ENCODE peak calls at places on chromosome 17, in eight cellular contexts. One of them, this sample, is unnamed.

GRCh38 chr17:75614006-75614405 is 19.2 kb upstream of the SMIM5 start:
- DNase-seq in MV-4-11: no peak
- DNase-seq in occipital lobe: no peak
- DNase-seq in AG09319: no peak
- DNase-seq in ascending aorta: no peak
- DNase-seq in activated CD4-positive, alpha-beta T cell treated with anti-CD3 and anti-CD28 coated beads, Interleukin-2, amount 10 ng/mL, durations not matched to agents 7 days and 5 days: no peak
- DNase-seq in stimulated activated CD4-positive, alpha-beta T cell treated with anti-CD3 and anti-CD28 coated beads, Interleukin-1b, Interleukin-23, amount 100 ng/mL, for 48 hours: no peak
- DNase-seq in T-cell: no peak
- DNase-seq in this sample: no peak

GRCh38 chr17:42475121-42475520 is 16.4 kb downstream of the ATP6V0A1 start:
- DNase-seq in T-cell: no peak
- DNase-seq in stimulated activated CD4-positive, alpha-beta T cell treated with anti-CD3 and anti-CD28 coated beads, Interleukin-1b, Interleukin-23, amount 100 ng/mL, for 48 hours: no peak
- DNase-seq in MV-4-11: peak; percentile 65
- DNase-seq in ascending aorta: no peak
- DNase-seq in occipital lobe: no peak
- DNase-seq in AG09319: no peak
- DNase-seq in activated CD4-positive, alpha-beta T cell treated with anti-CD3 and anti-CD28 coated beads, Interleukin-2, amount 10 ng/mL, durations not matched to agents 7 days and 5 days: no peak
- DNase-seq in this sample: no peak

GRCh38 chr17:47980516-47980915 is 9.6 kb downstream of the CDK5RAP3 start:
- DNase-seq in occipital lobe: no peak
- DNase-seq in MV-4-11: no peak
- DNase-seq in activated CD4-positive, alpha-beta T cell treated with anti-CD3 and anti-CD28 coated beads, Interleukin-2, amount 10 ng/mL, durations not matched to agents 7 days and 5 days: no peak
- DNase-seq in stimulated activated CD4-positive, alpha-beta T cell treated with anti-CD3 and anti-CD28 coated beads, Interleukin-1b, Interleukin-23, amount 100 ng/mL, for 48 hours: no peak
- DNase-seq in T-cell: no peak
- DNase-seq in ascending aorta: no peak
- DNase-seq in AG09319: no peak
- DNase-seq in this sample: no peak

GRCh38 chr17:44677136-44677535 is 12.4 kb downstream of the CCDC43 start:
- DNase-seq in stimulated activated CD4-positive, alpha-beta T cell treated with anti-CD3 and anti-CD28 coated beads, Interleukin-1b, Interleukin-23, amount 100 ng/mL, for 48 hours: no peak
- DNase-seq in MV-4-11: no peak
- DNase-seq in ascending aorta: no peak
- DNase-seq in T-cell: no peak
- DNase-seq in AG09319: no peak
- DNase-seq in activated CD4-positive, alpha-beta T cell treated with anti-CD3 and anti-CD28 coated beads, Interleukin-2, amount 10 ng/mL, durations not matched to agents 7 days and 5 days: no peak
- DNase-seq in occipital lobe: no peak
- DNase-seq in this sample: no peak

GRCh38 chr17:45370949-45371413 is 54.2 kb upstream of the MAP3K14 start:
- DNase-seq in activated CD4-positive, alpha-beta T cell treated with anti-CD3 and anti-CD28 coated beads, Interleukin-2, amount 10 ng/mL, durations not matched to agents 7 days and 5 days: no peak
- DNase-seq in occipital lobe: no peak
- DNase-seq in AG09319: no peak
- DNase-seq in T-cell: no peak
- DNase-seq in stimulated activated CD4-positive, alpha-beta T cell treated with anti-CD3 and anti-CD28 coated beads, Interleukin-1b, Interleukin-23, amount 100 ng/mL, for 48 hours: no peak
- DNase-seq in MV-4-11: peak; percentile 39
- DNase-seq in ascending aorta: peak; percentile 40
- DNase-seq in this sample: peak; percentile 35

GRCh38 chr17:80264048-80264792 is 3.6 kb downstream of the RNF213 start:
- DNase-seq in activated CD4-positive, alpha-beta T cell treated with anti-CD3 and anti-CD28 coated beads, Interleukin-2, amount 10 ng/mL, durations not matched to agents 7 days and 5 days: peak; percentile 69
- DNase-seq in AG09319: no peak
- DNase-seq in MV-4-11: peak; percentile 68
- DNase-seq in T-cell: peak; percentile 46
- DNase-seq in stimulated activated CD4-positive, alpha-beta T cell treated with anti-CD3 and anti-CD28 coated beads, Interleukin-1b, Interleukin-23, amount 100 ng/mL, for 48 hours: peak; percentile 60
- DNase-seq in ascending aorta: no peak
- DNase-seq in occipital lobe: no peak
- DNase-seq in this sample: no peak

GRCh38 chr17:5678171-5678570 is 93.9 kb upstream of the NLRP1 start:
- DNase-seq in occipital lobe: no peak
- DNase-seq in stimulated activated CD4-positive, alpha-beta T cell treated with anti-CD3 and anti-CD28 coated beads, Interleukin-1b, Interleukin-23, amount 100 ng/mL, for 48 hours: no peak
- DNase-seq in activated CD4-positive, alpha-beta T cell treated with anti-CD3 and anti-CD28 coated beads, Interleukin-2, amount 10 ng/mL, durations not matched to agents 7 days and 5 days: no peak
- DNase-seq in AG09319: no peak
- DNase-seq in T-cell: no peak
- DNase-seq in ascending aorta: no peak
- DNase-seq in MV-4-11: no peak
- DNase-seq in this sample: no peak

GRCh38 chr17:80575057-80575875 is 30.6 kb downstream of the RPTOR start:
- DNase-seq in stimulated activated CD4-positive, alpha-beta T cell treated with anti-CD3 and anti-CD28 coated beads, Interleukin-1b, Interleukin-23, amount 100 ng/mL, for 48 hours: peak; percentile 90
- DNase-seq in MV-4-11: peak; percentile 83
- DNase-seq in AG09319: peak; percentile 22
- DNase-seq in ascending aorta: peak; percentile 81
- DNase-seq in activated CD4-positive, alpha-beta T cell treated with anti-CD3 and anti-CD28 coated beads, Interleukin-2, amount 10 ng/mL, durations not matched to agents 7 days and 5 days: peak; percentile 95
- DNase-seq in occipital lobe: no peak
- DNase-seq in T-cell: peak; percentile 91
- DNase-seq in this sample: peak; percentile 90

GRCh38 chr17:78284146-78284545 is 52.7 kb downstream of the TMEM235 start:
- DNase-seq in MV-4-11: peak; percentile 97
- DNase-seq in activated CD4-positive, alpha-beta T cell treated with anti-CD3 and anti-CD28 coated beads, Interleukin-2, amount 10 ng/mL, durations not matched to agents 7 days and 5 days: no peak
- DNase-seq in ascending aorta: no peak
- DNase-seq in stimulated activated CD4-positive, alpha-beta T cell treated with anti-CD3 and anti-CD28 coated beads, Interleukin-1b, Interleukin-23, amount 100 ng/mL, for 48 hours: no peak
- DNase-seq in T-cell: no peak
- DNase-seq in occipital lobe: no peak
- DNase-seq in AG09319: no peak
- DNase-seq in this sample: no peak

GRCh38 chr17:64025732-64026294 is 5.4 kb upstream of the ICAM2 start:
- DNase-seq in occipital lobe: no peak
- DNase-seq in AG09319: peak; percentile 18
- DNase-seq in activated CD4-positive, alpha-beta T cell treated with anti-CD3 and anti-CD28 coated beads, Interleukin-2, amount 10 ng/mL, durations not matched to agents 7 days and 5 days: peak; percentile 94
- DNase-seq in stimulated activated CD4-positive, alpha-beta T cell treated with anti-CD3 and anti-CD28 coated beads, Interleukin-1b, Interleukin-23, amount 100 ng/mL, for 48 hours: peak; percentile 92
- DNase-seq in MV-4-11: peak; percentile 79
- DNase-seq in T-cell: peak; percentile 97
- DNase-seq in ascending aorta: peak; percentile 87
- DNase-seq in this sample: peak; percentile 87

GRCh38 chr17:72838581-72838980 is 253.9 kb downstream of the SLC39A11 start:
- DNase-seq in ascending aorta: no peak
- DNase-seq in AG09319: no peak
- DNase-seq in occipital lobe: no peak
- DNase-seq in MV-4-11: no peak
- DNase-seq in T-cell: no peak
- DNase-seq in activated CD4-positive, alpha-beta T cell treated with anti-CD3 and anti-CD28 coated beads, Interleukin-2, amount 10 ng/mL, durations not matched to agents 7 days and 5 days: no peak
- DNase-seq in stimulated activated CD4-positive, alpha-beta T cell treated with anti-CD3 and anti-CD28 coated beads, Interleukin-1b, Interleukin-23, amount 100 ng/mL, for 48 hours: no peak
- DNase-seq in this sample: no peak

GRCh38 chr17:49822829-49823228 is 25.0 kb downstream of the TAC4 start:
- DNase-seq in stimulated activated CD4-positive, alpha-beta T cell treated with anti-CD3 and anti-CD28 coated beads, Interleukin-1b, Interleukin-23, amount 100 ng/mL, for 48 hours: no peak
- DNase-seq in ascending aorta: no peak
- DNase-seq in activated CD4-positive, alpha-beta T cell treated with anti-CD3 and anti-CD28 coated beads, Interleukin-2, amount 10 ng/mL, durations not matched to agents 7 days and 5 days: no peak
- DNase-seq in MV-4-11: peak; percentile 87
- DNase-seq in AG09319: peak; percentile 56
- DNase-seq in occipital lobe: no peak
- DNase-seq in T-cell: no peak
- DNase-seq in this sample: no peak

GRCh38 chr17:36509272-36509985 is 22.9 kb downstream of the ZNHIT3 start:
- DNase-seq in occipital lobe: no peak
- DNase-seq in T-cell: no peak
- DNase-seq in activated CD4-positive, alpha-beta T cell treated with anti-CD3 and anti-CD28 coated beads, Interleukin-2, amount 10 ng/mL, durations not matched to agents 7 days and 5 days: no peak
- DNase-seq in MV-4-11: no peak
- DNase-seq in AG09319: no peak
- DNase-seq in ascending aorta: no peak
- DNase-seq in stimulated activated CD4-positive, alpha-beta T cell treated with anti-CD3 and anti-CD28 coated beads, Interleukin-1b, Interleukin-23, amount 100 ng/mL, for 48 hours: no peak
- DNase-seq in this sample: no peak

GRCh38 chr17:13127921-13128582 is 110.2 kb upstream of the ELAC2 start:
- DNase-seq in ascending aorta: no peak
- DNase-seq in activated CD4-positive, alpha-beta T cell treated with anti-CD3 and anti-CD28 coated beads, Interleukin-2, amount 10 ng/mL, durations not matched to agents 7 days and 5 days: no peak
- DNase-seq in occipital lobe: no peak
- DNase-seq in AG09319: no peak
- DNase-seq in stimulated activated CD4-positive, alpha-beta T cell treated with anti-CD3 and anti-CD28 coated beads, Interleukin-1b, Interleukin-23, amount 100 ng/mL, for 48 hours: no peak
- DNase-seq in MV-4-11: no peak
- DNase-seq in T-cell: no peak
- DNase-seq in this sample: no peak

GRCh38 chr17:35752471-35752870 is 568 bp downstream of the GAS2L2 start:
- DNase-seq in MV-4-11: no peak
- DNase-seq in T-cell: no peak
- DNase-seq in AG09319: no peak
- DNase-seq in activated CD4-positive, alpha-beta T cell treated with anti-CD3 and anti-CD28 coated beads, Interleukin-2, amount 10 ng/mL, durations not matched to agents 7 days and 5 days: no peak
- DNase-seq in occipital lobe: no peak
- DNase-seq in stimulated activated CD4-positive, alpha-beta T cell treated with anti-CD3 and anti-CD28 coated beads, Interleukin-1b, Interleukin-23, amount 100 ng/mL, for 48 hours: no peak
- DNase-seq in ascending aorta: no peak
- DNase-seq in this sample: no peak